ENCODE peak calls at places on chromosome 19, in four cellular contexts. One of them, this sample, is unnamed.

GRCh38 chr19:2476451-2477140 is 669 bp downstream of the GADD45B start:
- DNase-seq in GM12878: no peak
- DNase-seq in H1: no peak
- DNase-seq in K562: peak
- DNase-seq in this sample: no peak

GRCh38 chr19:11380653-11381534 is 3.2 kb downstream of the EPOR start:
- DNase-seq in GM12878: peak
- DNase-seq in H1: peak
- DNase-seq in K562: peak
- DNase-seq in this sample: peak

GRCh38 chr19:17441241-17442135 is 7.0 kb downstream of the TMEM221 start:
- DNase-seq in GM12878: no peak
- DNase-seq in H1: no peak
- DNase-seq in K562: peak
- DNase-seq in this sample: no peak

GRCh38 chr19:54188224-54188871 is 1.0 kb downstream of the MBOAT7 start:
- DNase-seq in GM12878: no peak
- DNase-seq in H1: no peak
- DNase-seq in K562: peak
- DNase-seq in this sample: no peak

GRCh38 chr19:40613669-40614594 is 12.8 kb downstream of the LTBP4 start:
- DNase-seq in GM12878: peak
- DNase-seq in H1: no peak
- DNase-seq in K562: peak
- DNase-seq in this sample: peak

GRCh38 chr19:11982526-11982925 is 17.7 kb downstream of the ZNF763 start:
- DNase-seq in GM12878: no peak
- DNase-seq in H1: no peak
- DNase-seq in K562: no peak
- DNase-seq in this sample: no peak

GRCh38 chr19:38656171-38656981 is 8.9 kb downstream of the ACTN4 start:
- DNase-seq in GM12878: no peak
- DNase-seq in H1: no peak
- DNase-seq in K562: no peak
- DNase-seq in this sample: no peak

GRCh38 chr19:17197666-17198065 is 17.5 kb upstream of the USE1 start:
- DNase-seq in GM12878: no peak
- DNase-seq in H1: no peak
- DNase-seq in K562: no peak
- DNase-seq in this sample: no peak

GRCh38 chr19:16002380-16002779 is 53.6 kb downstream of the OR10H4 start:
- DNase-seq in GM12878: no peak
- DNase-seq in H1: no peak
- DNase-seq in K562: no peak
- DNase-seq in this sample: no peak
- TF ChIP-seq SRF in GM12878: no peak
- TF ChIP-seq SRF in H1: no peak
- TF ChIP-seq SRF in K562: no peak
- TF ChIP-seq SRF in this sample: no peak

GRCh38 chr19:6062274-6062673 is 48.0 kb downstream of the RFX2 start:
- DNase-seq in GM12878: no peak
- DNase-seq in H1: no peak
- DNase-seq in K562: no peak
- DNase-seq in this sample: no peak

GRCh38 chr19:6059996-6060599 is 50.2 kb downstream of the RFX2 start:
- DNase-seq in GM12878: no peak
- DNase-seq in H1: no peak
- DNase-seq in K562: no peak
- DNase-seq in this sample: no peak

GRCh38 chr19:6061420-6062130 is 48.7 kb downstream of the RFX2 start:
- DNase-seq in GM12878: no peak
- DNase-seq in H1: no peak
- DNase-seq in K562: peak
- DNase-seq in this sample: no peak

GRCh38 chr19:6059396-6059947 is 50.8 kb downstream of the RFX2 start:
- DNase-seq in GM12878: no peak
- DNase-seq in H1: no peak
- DNase-seq in K562: no peak
- DNase-seq in this sample: no peak

DNA sequence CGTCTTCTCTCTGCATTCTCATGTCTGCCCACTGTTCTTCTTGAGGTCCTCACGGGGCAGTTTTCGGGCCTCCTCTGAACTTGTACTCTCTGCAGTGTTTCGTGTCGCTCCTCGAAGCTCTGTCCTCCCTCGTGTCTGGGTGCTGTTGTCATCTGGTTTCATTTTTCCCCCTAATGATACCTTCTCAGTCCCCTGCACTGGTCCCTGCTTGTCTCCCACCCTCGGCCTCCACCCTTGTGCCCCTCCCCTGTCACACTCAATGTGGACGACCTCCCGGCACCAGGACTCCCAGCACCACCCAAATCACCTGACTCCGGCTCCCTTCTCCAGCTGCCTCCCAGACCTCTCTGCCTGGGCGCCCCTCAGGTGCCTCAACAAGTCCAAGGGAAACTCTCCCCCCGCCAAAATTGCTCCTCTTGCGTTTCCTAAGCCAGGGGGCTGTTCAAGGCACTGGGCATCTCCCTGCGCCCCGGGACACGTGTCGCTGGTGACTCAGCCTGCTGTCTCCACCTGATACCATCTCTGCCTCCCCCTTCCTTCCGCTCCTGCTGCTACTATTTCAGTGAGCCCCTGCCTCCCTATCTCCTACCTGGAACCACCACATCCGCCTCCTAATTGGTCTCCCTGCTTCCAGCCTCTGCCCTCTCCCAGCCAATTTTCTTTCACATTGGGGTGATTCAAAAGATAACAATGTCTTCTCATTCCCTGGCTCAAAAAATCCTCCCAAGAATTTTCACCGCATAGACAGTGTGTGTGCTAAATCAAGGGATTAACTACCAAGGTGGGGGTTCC is 49.5 kb downstream of the RFX2 start:
- DNase-seq in GM12878: no peak
- DNase-seq in H1: no peak
- DNase-seq in K562: peak
- DNase-seq in this sample: no peak
- TF ChIP-seq POLR2A in GM12878: no peak
- TF ChIP-seq POLR2A in H1: no peak
- TF ChIP-seq POLR2A in K562: peak
- TF ChIP-seq POLR2A in this sample: no peak

GRCh38 chr19:8371011-8371804 is 7.3 kb downstream of the ANGPTL4 start:
- DNase-seq in GM12878: no peak
- DNase-seq in H1: no peak
- DNase-seq in K562: peak
- DNase-seq in this sample: no peak
- TF ChIP-seq POLR2AphosphoS5 in GM12878: no peak
- TF ChIP-seq POLR2AphosphoS5 in H1: no peak
- TF ChIP-seq POLR2AphosphoS5 in K562: peak
- TF ChIP-seq POLR2AphosphoS5 in this sample: no peak

DNA sequence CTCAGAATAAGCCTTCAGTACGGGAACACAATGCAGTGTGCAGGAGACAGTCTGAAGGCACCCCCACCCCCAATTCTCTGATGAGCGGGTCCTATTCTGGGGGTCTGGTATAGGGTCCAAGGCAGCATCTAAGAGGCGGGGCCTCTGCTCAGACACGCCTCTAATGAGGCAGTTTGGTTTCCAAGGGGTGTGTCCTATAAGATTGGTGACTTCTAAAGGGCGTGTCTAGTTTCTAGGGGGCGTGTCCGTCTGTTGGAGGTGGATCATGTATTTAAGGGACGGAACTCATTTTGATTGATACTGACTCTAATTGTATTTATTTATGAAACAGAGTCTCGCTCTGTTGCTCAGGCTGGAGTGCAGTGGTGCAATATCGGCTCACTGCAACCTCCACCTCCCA is 8.7 kb downstream of the FIZ1 start:
- DNase-seq in GM12878: no peak
- DNase-seq in H1: no peak
- DNase-seq in K562: peak
- DNase-seq in this sample: peak
- TF ChIP-seq SRF in GM12878: no peak
- TF ChIP-seq SRF in H1: no peak
- TF ChIP-seq SRF in K562: no peak
- TF ChIP-seq SRF in this sample: no peak

DNA sequence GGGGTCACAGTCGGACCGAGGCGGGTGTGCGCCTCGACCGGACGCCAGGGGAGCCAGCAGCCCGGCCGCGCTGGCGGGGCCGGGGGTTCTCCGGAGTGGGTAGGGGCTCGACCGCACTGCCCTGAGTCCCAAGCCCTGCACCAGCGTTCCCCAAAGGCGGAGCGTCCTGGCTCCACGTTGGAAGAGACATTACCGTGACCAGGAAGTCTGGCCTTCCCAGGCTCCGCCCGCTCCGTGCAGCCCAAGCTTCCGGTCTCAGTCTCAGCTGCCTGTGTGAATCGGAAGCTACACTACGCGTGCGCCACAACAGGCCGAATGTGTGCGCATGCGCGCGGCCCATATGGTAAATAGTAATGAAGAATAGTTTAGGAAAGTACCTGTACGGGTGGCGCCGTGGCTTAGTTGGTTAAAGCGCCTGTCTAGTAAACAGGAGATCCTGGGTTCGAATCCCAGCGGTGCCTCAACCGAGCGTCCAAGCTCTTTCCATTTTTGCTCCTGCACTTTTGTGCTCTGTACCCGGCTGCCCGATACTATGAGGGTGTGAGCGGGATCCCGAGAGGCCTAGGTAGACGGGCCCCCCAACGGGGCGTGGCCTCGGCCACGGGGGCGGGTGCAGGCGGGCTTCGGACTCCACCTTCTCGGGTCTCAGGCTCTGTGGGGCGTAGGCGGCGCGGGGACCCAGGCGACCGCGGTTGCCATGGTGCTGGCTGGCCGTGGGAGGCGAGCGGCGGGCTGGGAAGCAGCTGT is 17.3 kb upstream of the LRP3 start:
- DNase-seq in GM12878: peak
- DNase-seq in H1: peak
- DNase-seq in K562: peak
- DNase-seq in this sample: peak
- TF ChIP-seq POLR2A in GM12878: peak
- TF ChIP-seq POLR2A in H1: peak
- TF ChIP-seq POLR2A in K562: peak
- TF ChIP-seq POLR2A in this sample: peak

GRCh38 chr19:48571378-48572162 is 19.6 kb downstream of the SULT2B1 start:
- DNase-seq in GM12878: no peak
- DNase-seq in H1: no peak
- DNase-seq in K562: no peak
- DNase-seq in this sample: no peak
- TF ChIP-seq POLR2AphosphoS5 in GM12878: no peak
- TF ChIP-seq POLR2AphosphoS5 in H1: no peak
- TF ChIP-seq POLR2AphosphoS5 in K562: no peak
- TF ChIP-seq POLR2AphosphoS5 in this sample: no peak

DNA sequence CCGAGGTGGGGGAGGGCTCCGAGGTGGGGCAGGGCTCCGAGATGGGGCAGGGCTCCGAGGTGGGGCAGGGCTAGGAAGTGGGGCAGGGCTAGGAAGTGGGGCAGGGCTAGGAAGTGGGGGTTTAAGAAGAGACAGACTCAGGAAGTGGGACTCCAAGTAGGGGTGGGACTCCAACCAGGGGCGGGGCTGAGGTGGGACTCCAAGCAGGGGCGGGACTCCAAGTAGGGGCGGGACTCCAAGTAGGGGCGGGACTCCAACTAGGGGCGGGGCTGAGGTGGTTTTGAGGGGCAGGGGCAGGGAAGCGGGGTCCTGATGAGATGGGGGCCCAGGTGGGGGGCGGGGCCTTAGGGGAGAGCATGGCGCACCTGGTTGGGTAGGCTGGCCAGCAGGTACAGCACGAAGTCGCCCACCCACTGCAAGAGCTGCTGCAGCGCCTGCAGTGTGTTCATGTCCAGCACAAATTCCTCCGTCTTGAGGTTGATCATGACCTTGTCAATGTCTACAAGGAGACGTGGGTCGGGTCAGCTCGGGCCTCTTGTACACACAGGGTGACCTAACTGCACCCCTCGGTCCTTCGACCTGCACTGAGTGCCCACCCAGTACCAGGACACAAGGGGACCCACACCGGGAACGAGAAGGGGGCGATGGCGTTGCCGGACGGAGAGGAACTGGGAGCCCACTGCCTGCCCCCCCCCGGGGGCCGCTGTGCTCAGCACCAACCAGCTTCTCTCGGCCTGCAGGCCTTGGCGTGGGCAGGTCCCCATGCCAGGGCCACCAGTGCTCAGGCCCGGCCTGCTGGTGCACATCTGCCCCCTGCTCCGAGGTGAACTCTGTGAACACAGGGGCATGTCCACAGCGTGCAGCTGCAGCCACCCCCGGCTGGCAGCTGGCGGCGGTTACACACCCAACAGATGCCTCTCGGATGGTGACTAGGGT is 13.9 kb downstream of the CFD start:
- DNase-seq in GM12878: peak
- DNase-seq in H1: no peak
- DNase-seq in K562: peak
- DNase-seq in this sample: peak
- TF ChIP-seq SRF in GM12878: no peak
- TF ChIP-seq SRF in H1: no peak
- TF ChIP-seq SRF in K562: no peak
- TF ChIP-seq SRF in this sample: no peak

DNA sequence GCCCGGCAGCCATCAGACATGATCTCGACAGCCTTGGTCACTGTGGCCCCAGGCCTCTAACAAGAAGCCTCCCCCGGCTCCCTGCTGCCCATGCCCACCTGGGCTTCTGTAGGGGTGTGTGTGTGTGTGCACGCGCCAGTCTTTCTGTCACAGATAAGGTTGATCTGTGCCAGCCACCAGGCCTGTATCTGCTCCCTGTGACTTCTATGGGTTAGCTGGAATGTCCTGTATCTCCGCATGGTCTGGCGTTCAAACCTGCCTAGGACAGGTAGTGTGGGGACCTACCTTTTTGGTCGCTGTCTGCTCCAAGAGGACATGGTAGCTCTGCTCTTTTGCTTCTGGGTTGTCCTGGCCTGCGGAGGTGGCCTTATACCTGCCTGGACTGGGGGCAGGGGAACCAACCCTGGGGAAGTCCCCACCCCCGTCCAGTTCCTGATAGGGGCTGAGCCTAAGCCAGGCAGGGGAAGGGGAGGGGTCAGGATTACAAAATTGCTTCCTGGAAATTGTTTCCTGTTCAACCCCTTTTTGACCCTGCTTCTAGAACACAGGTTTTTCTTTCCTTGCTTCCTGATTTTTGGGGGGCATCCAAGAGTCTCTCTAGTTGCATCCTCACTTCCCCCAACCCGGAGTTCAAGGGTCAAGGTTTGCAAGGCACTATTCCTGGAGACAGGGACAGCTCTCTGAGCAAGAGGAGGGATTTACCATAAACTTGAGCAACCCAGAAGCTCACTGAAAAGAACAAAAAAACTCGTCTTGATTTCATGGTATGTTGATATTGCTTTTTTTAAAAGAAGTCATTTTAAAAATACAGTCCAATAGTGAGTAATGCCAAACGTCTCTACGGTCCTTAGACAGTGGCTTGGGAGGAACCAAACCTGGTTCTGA is at the start of gene LRG1:
- DNase-seq in GM12878: peak
- DNase-seq in H1: no peak
- DNase-seq in K562: peak
- DNase-seq in this sample: no peak
- TF ChIP-seq POLR2A in GM12878: peak
- TF ChIP-seq POLR2A in H1: no peak
- TF ChIP-seq POLR2A in K562: peak
- TF ChIP-seq POLR2A in this sample: no peak

GRCh38 chr19:48819366-48819816 is 8.6 kb upstream of the BCAT2 start:
- DNase-seq in GM12878: no peak
- DNase-seq in H1: no peak
- DNase-seq in K562: peak
- DNase-seq in this sample: peak
- TF ChIP-seq POLR2AphosphoS5 in GM12878: no peak
- TF ChIP-seq POLR2AphosphoS5 in H1: no peak
- TF ChIP-seq POLR2AphosphoS5 in K562: no peak
- TF ChIP-seq POLR2AphosphoS5 in this sample: peak

This sample was measured in HCT116.